ENCODE peak calls at places on chromosomes 7 and 10, in nine cellular contexts. N, U, Z, D, I, X, C, Q and J are unnamed samples.

GRCh38 chr10:109089779-109090178 is 833.5 kb downstream of the XPNPEP1 start:
- DNase-seq in N (no peak), U (no peak), Z (no peak), D (no peak), I (no peak), X (no peak), C (no peak), Q (peak; percentile 6), J (no peak)

GRCh38 chr7:31791881-31792280 is 104.9 kb downstream of the PPP1R17 start:
- DNase-seq in N (no peak), U (no peak), Z (no peak), D (no peak), I (no peak), X (no peak), C (no peak), Q (no peak), J (no peak)

GRCh38 chr10:74753295-74754211 is 72.8 kb upstream of the KAT6B start:
- DNase-seq in N (no peak), U (no peak), Z (no peak), D (no peak), I (peak; percentile 14), X (peak; percentile 69), C (no peak), Q (no peak), J (peak; percentile 98)

GRCh38 chr7:30920584-30921539 is 9.2 kb downstream of the AQP1 start:
- DNase-seq in N (peak; percentile 41), U (no peak), Z (no peak), D (peak; percentile 56), I (peak; percentile 0), X (peak; percentile 59), C (no peak), Q (no peak), J (no peak)

GRCh38 chr7:26149391-26149977 is 2.5 kb upstream of the NFE2L3 start:
- DNase-seq in N (no peak), U (no peak), Z (no peak), D (no peak), I (no peak), X (no peak), C (no peak), Q (no peak), J (no peak)

GRCh38 chr10:100831742-100832141 is 81.0 kb upstream of the SLF2 start:
- DNase-seq in N (no peak), U (no peak), Z (no peak), D (no peak), I (no peak), X (no peak), C (no peak), Q (no peak), J (no peak)

GRCh38 chr7:1368682-1369571 is 90.3 kb downstream of the MICALL2 start:
- DNase-seq in N (peak; percentile 77), U (no peak), Z (peak; percentile 10), D (no peak), I (peak; percentile 97), X (no peak), C (no peak), Q (peak; percentile 80), J (no peak)

GRCh38 chr10:18214692-18215563 is 74.7 kb downstream of the CACNB2 start:
- DNase-seq in N (peak; percentile 55), U (peak; percentile 57), Z (no peak), D (peak; percentile 34), I (peak; percentile 60), X (no peak), C (peak; percentile 38), Q (peak; percentile 48), J (peak; percentile 44)